ENCODE peak calls at places on chromosomes 12 and 14, in four cellular contexts. S is body of pancreas, D is psoas muscle, P is cardiac muscle cell. M is an unnamed sample. For H3K27me3, the result is how much of the 10 kb centered on the place peaks cover.

GRCh38 chr14:29354446-29354845 is 573.2 kb downstream of the PRKD1 start:
- DNase-seq in D (no peak), S (no peak), P (no peak), M (no peak)

GRCh38 chr12:47742253-47742825 is 16.3 kb downstream of the RAPGEF3 start:
- DNase-seq in D (peak), P (no peak), S (peak), M (peak)

GRCh38 chr12:12977231-12977630 is 22.8 kb downstream of the HEBP1 start:
- DNase-seq in D (no peak), S (no peak), P (no peak), M (no peak)

GRCh38 chr12:113161415-113162016 is 12.0 kb downstream of the CFAP73 start:
- DNase-seq in S (no peak), D (no peak), P (peak), M (no peak)

GRCh38 chr12:67772276-67773169 is 124.0 kb downstream of the DYRK2 start:
- DNase-seq in S (peak), P (peak), D (no peak), M (no peak)

GRCh38 chr12:95605875-95606274 is 54.6 kb upstream of the USP44 start:
- DNase-seq in S (peak), D (no peak), P (no peak), M (no peak)

GRCh38 chr14:70658899-70659298 is 17.2 kb downstream of the TTC9 start:
- DNase-seq in P (no peak), S (no peak), D (no peak), M (no peak)

GRCh38 chr14:71645656-71646055 is 286.6 kb upstream of the RGS6 start:
- DNase-seq in S (no peak), P (no peak), D (no peak), M (no peak)

GRCh38 chr12:13223176-13223806 is 26.8 kb downstream of the EMP1 start:
- DNase-seq in P (no peak), D (no peak), S (no peak), M (no peak)

GRCh38 chr12:2229661-2230539 is 177.1 kb downstream of the CACNA1C start:
- DNase-seq in P (no peak), S (no peak), D (no peak), M (no peak)

GRCh38 chr14:29462271-29462670 is 465.4 kb downstream of the PRKD1 start:
- DNase-seq in D (no peak), S (no peak), P (no peak), M (no peak)

GRCh38 chr12:76037130-76038105 is 5.8 kb upstream of the PHLDA1 start:
- DNase-seq in P (peak), D (no peak), S (peak), M (peak)

GRCh38 chr14:95314609-95315008 is 5.1 kb downstream of the CLMN start:
- DNase-seq in S (no peak), D (no peak), P (no peak), M (no peak)

GRCh38 chr12:93626160-93626559 is 51.0 kb upstream of the CRADD start:
- DNase-seq in S (no peak), D (no peak), P (no peak), M (no peak)

GRCh38 chr14:40981247-40981646 is 625.4 kb upstream of the LRFN5 start:
- DNase-seq in S (no peak), P (no peak), D (no peak), M (no peak)

GRCh38 chr12:59929091-59929490 is 333.3 kb downstream of the SLC16A7 start:
- DNase-seq in P (no peak), S (no peak), D (no peak), M (no peak)

GRCh38 chr12:31000751-31001150 is 72.9 kb upstream of the DDX11 start:
- DNase-seq in D (peak), S (no peak), P (no peak), M (no peak)

GRCh38 chr12:20096430-20096829 is 271.9 kb upstream of the PDE3A start:
- DNase-seq in D (no peak), P (no peak), S (no peak), M (no peak)

GRCh38 chr14:103733651-103734050 is 18.0 kb downstream of the ZFYVE21 start:
- DNase-seq in P (no peak), D (peak), S (no peak), M (no peak)

GRCh38 chr12:96495841-96496545 is 6.6 kb downstream of the CFAP54 start:
- DNase-seq in S (no peak), P (no peak), D (no peak), M (no peak)

GRCh38 chr14:91252901-91253794 is 8.6 kb upstream of the GPR68 start:
- DNase-seq in P (peak), D (no peak), S (no peak), M (peak)

GRCh38 chr12:10741836-10742235 is 18.7 kb upstream of the YBX3 start:
- DNase-seq in P (no peak), D (no peak), S (no peak), M (no peak)

GRCh38 chr14:100902792-100903191 is 730 bp downstream of the RTL1 start:
- DNase-seq in S (no peak), P (peak), D (no peak), M (no peak)

GRCh38 chr12:131366261-131366871 is 344.5 kb upstream of the SFSWAP start:
- DNase-seq in D (no peak), P (no peak), S (no peak), M (no peak)

GRCh38 chr14:90797451-90797850 is 18.8 kb downstream of the TTC7B start:
- DNase-seq in S (no peak), D (no peak), P (no peak), M (no peak)

GRCh38 chr12:122352394-122352793 is 70.1 kb downstream of the CLIP1 start:
- DNase-seq in P (no peak), S (no peak), D (no peak), M (no peak)

GRCh38 chr14:101845496-101845895 is 84.0 kb downstream of the PPP2R5C start:
- DNase-seq in S (no peak), P (no peak), D (no peak), M (no peak)

GRCh38 chr12:11839093-11839641 is 189.7 kb downstream of the ETV6 start:
- DNase-seq in P (no peak), S (peak), D (no peak), M (peak)

GRCh38 chr12:74537126-74537706 is 419 bp upstream of the ATXN7L3B start:
- DNase-seq in S (no peak), P (peak), D (no peak), M (no peak)

GRCh38 chr12:80769553-80770140 is 52.9 kb downstream of the MYF5 start:
- DNase-seq in P (no peak), S (no peak), D (no peak), M (no peak)

DNA sequence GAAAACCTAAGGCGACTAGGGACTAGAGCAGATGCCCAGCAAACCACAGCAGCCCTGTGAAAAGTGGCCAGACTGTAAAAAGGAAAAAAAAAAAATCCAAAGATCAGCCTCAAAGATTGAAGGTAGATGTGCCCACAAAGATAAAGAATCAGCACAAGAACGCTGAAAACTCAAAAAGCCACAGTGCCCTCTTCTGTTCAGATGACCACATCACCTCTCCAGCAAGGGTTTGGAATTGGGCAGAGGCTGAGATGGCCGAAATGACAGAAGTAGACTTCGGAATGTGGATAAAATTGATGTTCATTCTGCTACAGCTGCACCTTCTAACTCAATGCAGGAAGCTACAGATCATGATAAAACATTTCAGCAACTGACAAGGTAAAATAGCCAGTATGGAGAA is 154.4 kb downstream of the GPHN start:
- DNase-seq in D (no peak), P (no peak), S (no peak), M (no peak)
- TF ChIP-seq CTCF in D (peak), P (peak), S (no peak), M (no peak)

DNA sequence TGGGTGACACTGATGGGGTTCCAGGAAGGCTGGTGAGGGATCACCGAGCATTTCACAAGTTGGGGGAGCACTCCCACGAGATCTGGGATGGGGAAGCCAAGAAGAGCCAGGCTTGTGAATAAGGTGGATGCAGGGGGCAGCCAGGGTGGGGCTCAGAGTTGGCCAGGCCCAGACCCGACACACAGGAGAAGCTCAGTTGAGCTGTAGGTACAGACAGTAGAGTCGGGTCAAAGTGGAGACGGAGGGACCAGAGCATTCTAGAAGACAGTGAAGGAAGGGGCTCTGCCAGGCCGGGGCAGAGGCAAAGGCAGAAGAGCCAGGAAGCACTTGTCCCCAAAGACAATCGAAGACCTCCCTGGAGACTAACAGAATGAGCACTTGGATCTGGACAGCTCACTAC is 70.9 kb upstream of the BCL11B start:
- DNase-seq in S (no peak), D (no peak), P (no peak), M (no peak)
- H3K27me3 ChIP-seq in S (under half), D (under half), P (under half), M (under half)

GRCh38 chr14:72948481-72949138 is 22.3 kb downstream of the DCAF4 start:
- DNase-seq in P (peak), D (peak), S (peak), M (peak)
- TF ChIP-seq CTCF in P (peak), D (peak), S (peak), M (peak)

DNA sequence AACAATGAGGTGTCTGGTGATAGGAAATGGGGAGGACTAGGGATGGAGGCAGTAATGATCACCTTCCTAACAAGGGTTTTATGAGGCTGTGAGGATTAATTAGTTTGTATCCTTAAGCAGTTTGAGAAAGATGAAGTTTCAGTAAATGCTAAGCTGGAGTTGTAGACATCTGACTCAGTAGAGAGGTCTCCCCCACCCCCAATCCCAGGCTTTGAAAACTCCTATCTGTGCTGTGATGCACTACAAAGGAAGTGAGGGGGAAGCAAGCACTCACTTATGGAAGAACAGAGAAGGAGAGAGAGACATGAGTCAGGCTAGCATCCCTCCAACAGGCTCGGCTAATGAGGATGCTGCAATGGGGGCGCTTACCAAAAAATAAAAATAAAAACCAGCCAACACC is 5.5 kb upstream of the BCL11B start:
- DNase-seq in P (no peak), S (no peak), D (no peak), M (no peak)
- H3K27me3 ChIP-seq in P (half or more), S (under half), D (half or more), M (under half)